ENCODE peak calls at places on chromosome 6, in five cellular contexts. Y is upper lobe of left lung, T is K562, N is A549, B is ovary. S is an unnamed sample.

GRCh38 chr6:75602897-75603395 is 1.3 kb downstream of the SENP6 start:
- DNase-seq in Y (no peak), T (peak), N (no peak), B (no peak), S (no peak)

GRCh38 chr6:92577077-92577719 is 842.2 kb downstream of the EPHA7 start:
- DNase-seq in Y (no peak), T (no peak), N (no peak), B (no peak), S (no peak)

GRCh38 chr6:159170999-159171712 is 2.0 kb downstream of the FNDC1 start:
- DNase-seq in Y (no peak), T (no peak), N (no peak), B (no peak), S (no peak)

GRCh38 chr6:14396826-14397517 is 279.4 kb downstream of the CD83 start:
- DNase-seq in Y (peak), T (peak), N (no peak), B (no peak), S (peak)

GRCh38 chr6:107662333-107662732 is 161.8 kb downstream of the SCML4 start:
- DNase-seq in Y (no peak), T (no peak), N (no peak), B (no peak), S (no peak)

GRCh38 chr6:501891-502601 is 110.5 kb downstream of the IRF4 start:
- DNase-seq in Y (no peak), T (no peak), N (no peak), B (no peak), S (no peak)

GRCh38 chr6:20350215-20350614 is 51.5 kb upstream of the E2F3 start:
- DNase-seq in Y (no peak), T (no peak), N (no peak), B (no peak), S (no peak)

GRCh38 chr6:159107451-159108260 is 61.5 kb upstream of the FNDC1 start:
- DNase-seq in Y (peak), T (no peak), N (no peak), B (no peak), S (peak)

GRCh38 chr6:119742188-119742803 is 392.7 kb upstream of the MAN1A1 start:
- DNase-seq in Y (peak), T (peak), N (peak), B (no peak), S (peak)

GRCh38 chr6:41813469-41813868 is 26.0 kb downstream of the TOMM6 start:
- DNase-seq in Y (no peak), T (no peak), N (no peak), B (no peak), S (no peak)

GRCh38 chr6:105974981-105975380 is 111.2 kb upstream of the PRDM1 start:
- DNase-seq in Y (no peak), T (no peak), N (no peak), B (no peak), S (no peak)

GRCh38 chr6:10014561-10014960 is 400.3 kb downstream of the TFAP2A start:
- DNase-seq in Y (no peak), T (no peak), N (no peak), B (no peak), S (no peak)

GRCh38 chr6:148107911-148108310 is 234.7 kb upstream of the SASH1 start:
- DNase-seq in Y (no peak), T (no peak), N (no peak), B (no peak), S (no peak)

DNA sequence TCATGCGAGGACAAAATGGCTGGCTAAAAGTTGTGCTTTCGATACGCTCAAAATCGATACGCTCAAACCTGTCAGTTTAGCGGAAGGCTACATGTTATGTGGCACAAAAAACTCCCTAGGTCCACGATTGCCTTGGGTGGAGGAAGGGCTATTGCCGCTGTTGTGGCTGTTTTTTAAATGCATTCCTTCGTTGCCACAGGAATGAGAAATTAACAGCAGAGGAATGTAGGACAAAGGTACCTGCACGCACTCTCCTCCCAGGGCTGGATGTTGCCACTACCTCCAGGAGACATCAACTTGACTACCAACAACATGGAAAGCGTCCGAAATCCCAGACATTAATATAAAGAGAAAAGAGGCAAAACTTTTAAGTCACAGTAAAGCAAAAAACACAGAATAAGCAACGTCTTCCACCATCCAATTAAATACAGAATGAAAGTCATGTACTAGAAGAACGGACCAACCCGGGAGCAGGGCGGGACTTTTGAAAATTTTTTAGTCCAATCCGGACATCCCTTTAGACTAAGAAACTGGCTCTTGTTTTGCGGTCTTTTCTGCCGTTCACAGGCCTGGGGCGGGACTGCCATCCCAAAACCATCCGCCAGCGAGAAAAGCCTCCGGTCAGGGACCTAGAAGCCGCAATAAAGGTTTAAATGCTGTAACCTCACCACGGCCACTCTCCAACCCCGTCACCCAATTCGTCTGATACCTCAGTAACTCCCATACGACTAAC is 32.1 kb upstream of the HFE start:
- DNase-seq in Y (peak), T (peak), N (peak), B (peak), S (peak)
- TF ChIP-seq EP300 in Y (no peak), T (peak), N (no peak), B (no peak), S (no peak)

DNA sequence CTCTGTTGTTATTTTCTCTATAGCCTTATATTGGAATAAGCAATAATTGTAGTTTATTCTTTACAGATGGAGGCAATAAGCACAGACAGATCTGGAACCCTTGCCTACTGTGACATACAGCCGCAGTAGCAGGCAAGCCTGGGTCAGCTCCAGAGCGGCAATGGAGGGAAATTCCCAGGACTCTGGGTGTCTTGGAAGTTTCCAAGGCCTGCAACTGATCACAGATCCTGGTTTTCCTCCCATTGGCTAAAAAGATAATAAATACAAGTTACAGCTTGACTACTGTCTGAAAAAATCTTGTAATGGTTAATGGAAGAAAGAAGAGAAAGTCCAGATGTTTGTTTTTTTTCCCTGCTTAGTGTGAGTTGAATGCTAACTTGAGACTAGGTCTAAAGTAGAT is 307.7 kb downstream of the ALDH8A1 start:
- DNase-seq in Y (no peak), T (no peak), N (no peak), B (no peak), S (no peak)
- TF ChIP-seq EP300 in Y (no peak), T (no peak), N (no peak), B (no peak), S (no peak)

GRCh38 chr6:136014454-136015421 is 163.2 kb downstream of the PDE7B start:
- DNase-seq in Y (no peak), T (no peak), N (peak), B (peak), S (no peak)
- TF ChIP-seq EP300 in Y (no peak), T (no peak), N (peak), B (no peak), S (no peak)

DNA sequence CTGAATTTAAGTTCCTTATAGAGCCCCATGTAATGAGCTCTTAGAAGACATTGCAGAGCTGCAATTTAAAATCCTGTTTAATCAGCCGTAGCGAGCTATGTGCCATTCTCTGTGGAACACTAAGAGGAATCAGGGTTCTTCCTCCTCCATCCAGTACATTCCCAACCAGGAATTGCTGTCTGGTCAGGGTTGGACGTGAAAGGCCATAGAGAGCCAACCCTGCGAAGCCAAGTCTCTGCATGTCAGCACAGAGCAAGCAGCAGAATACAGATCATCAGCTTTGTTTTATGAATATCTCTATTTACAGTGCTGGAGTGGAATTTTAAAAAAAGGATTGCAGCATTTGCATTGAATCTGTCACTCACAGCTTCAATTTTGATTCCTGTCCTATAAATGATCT is 366.0 kb downstream of the LAMA2 start:
- DNase-seq in Y (no peak), T (no peak), N (no peak), B (no peak), S (no peak)
- TF ChIP-seq EP300 in Y (no peak), T (no peak), N (no peak), B (no peak), S (no peak)

GRCh38 chr6:6393069-6393529 is 72.6 kb upstream of the F13A1 start:
- DNase-seq in Y (no peak), T (no peak), N (no peak), B (no peak), S (no peak)

GRCh38 chr6:6395581-6396197 is 75.2 kb upstream of the F13A1 start:
- DNase-seq in Y (peak), T (no peak), N (no peak), B (no peak), S (no peak)

GRCh38 chr6:6397842-6398241 is 77.4 kb upstream of the F13A1 start:
- DNase-seq in Y (no peak), T (no peak), N (no peak), B (no peak), S (no peak)

GRCh38 chr6:6390849-6391602 is 70.6 kb upstream of the F13A1 start:
- DNase-seq in Y (no peak), T (no peak), N (no peak), B (no peak), S (no peak)

GRCh38 chr6:6392214-6393068 is 72.0 kb upstream of the F13A1 start:
- DNase-seq in Y (no peak), T (no peak), N (no peak), B (no peak), S (no peak)
- TF ChIP-seq EP300 in Y (no peak), T (no peak), N (no peak), B (no peak), S (no peak)

GRCh38 chr6:155026366-155027045 is 31.4 kb downstream of the TIAM2 start:
- DNase-seq in Y (no peak), T (no peak), N (peak), B (no peak), S (peak)
- TF ChIP-seq EP300 in Y (no peak), T (no peak), N (peak), B (no peak), S (no peak)

GRCh38 chr6:43173496-43174262 is 2.6 kb downstream of the SRF start:
- DNase-seq in Y (no peak), T (no peak), N (no peak), B (peak), S (no peak)

GRCh38 chr6:43174263-43175112 is 3.4 kb downstream of the SRF start:
- DNase-seq in Y (peak), T (peak), N (peak), B (peak), S (peak)

GRCh38 chr6:43170452-43171283 is at the start of gene SRF:
- DNase-seq in Y (peak), T (peak), N (peak), B (peak), S (peak)

GRCh38 chr6:43172127-43173007 is 1.3 kb downstream of the SRF start:
- DNase-seq in Y (peak), T (peak), N (peak), B (peak), S (peak)

DNA sequence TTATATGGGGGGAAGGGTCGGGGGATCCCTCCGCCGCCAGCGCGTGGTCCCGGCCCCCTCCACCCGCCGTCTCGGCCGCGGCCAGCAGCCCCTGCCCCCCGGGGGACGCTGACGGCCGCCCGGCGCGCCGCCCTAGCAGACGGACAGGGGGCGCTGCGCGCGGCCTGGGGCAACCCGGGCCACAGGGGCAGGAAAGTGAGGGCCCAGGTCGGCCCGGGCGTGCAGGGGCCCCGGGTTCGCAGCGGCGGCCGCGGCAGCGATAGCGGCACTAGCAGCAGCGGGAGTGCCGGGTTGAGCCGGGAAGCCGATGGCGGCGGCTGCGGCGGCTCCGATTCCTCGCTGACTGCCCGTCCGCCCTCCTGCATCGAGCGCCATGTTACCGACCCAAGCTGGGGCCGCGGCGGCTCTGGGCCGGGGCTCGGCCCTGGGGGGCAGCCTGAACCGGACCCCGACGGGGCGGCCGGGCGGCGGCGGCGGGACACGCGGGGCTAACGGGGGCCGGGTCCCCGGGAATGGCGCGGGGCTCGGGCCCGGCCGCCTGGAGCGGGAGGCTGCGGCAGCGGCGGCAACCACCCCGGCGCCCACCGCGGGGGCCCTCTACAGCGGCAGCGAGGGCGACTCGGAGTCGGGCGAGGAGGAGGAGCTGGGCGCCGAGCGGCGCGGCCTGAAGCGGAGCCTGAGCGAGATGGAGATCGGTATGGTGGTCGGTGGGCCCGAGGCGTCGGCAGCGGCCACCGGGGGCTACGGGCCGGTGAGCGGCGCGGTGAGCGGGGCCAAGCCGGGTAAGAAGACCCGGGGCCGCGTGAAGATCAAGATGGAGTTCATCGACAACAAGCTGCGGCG is 436 bp downstream of the SRF start:
- DNase-seq in Y (no peak), T (peak), N (no peak), B (no peak), S (no peak)
- TF ChIP-seq EP300 in Y (no peak), T (peak), N (no peak), B (no peak), S (no peak)